ENCODE peak calls at places on chromosomes 7 and 10, in four cellular contexts. C is GM12878, I is HepG2, H is K562. A is an unnamed sample.

GRCh38 chr10:71475243-71475871 is 78.6 kb downstream of the CDH23 start:
- DNase-seq in C (no peak), I (no peak), H (peak; percentile 27), A (no peak)

GRCh38 chr7:75756340-75757297 is 15.4 kb downstream of the CCL26 start:
- DNase-seq in C (no peak), I (peak; percentile 70), H (peak; percentile 63), A (no peak)

GRCh38 chr7:137169282-137169698 is 174.2 kb downstream of the PTN start:
- DNase-seq in C (no peak), I (peak; percentile 26), H (no peak), A (peak; percentile 47)

GRCh38 chr10:102511562-102512274 is 7.9 kb downstream of the SUFU start:
- DNase-seq in C (peak; percentile 48), I (no peak), H (no peak), A (no peak)

GRCh38 chr7:30062587-30062986 is 34.4 kb downstream of the PLEKHA8 start:
- DNase-seq in C (no peak), I (peak; percentile 44), H (peak; percentile 52), A (no peak)

GRCh38 chr7:17123020-17123419 is 175.4 kb upstream of the AHR start:
- DNase-seq in C (peak; percentile 34), I (no peak), H (no peak), A (no peak)

GRCh38 chr10:87930141-87930540 is 66.7 kb downstream of the PTEN start:
- DNase-seq in C (no peak), I (no peak), H (no peak), A (no peak)

GRCh38 chr7:600149-600814 is 80.6 kb upstream of the PDGFA start:
- DNase-seq in C (no peak), I (no peak), H (no peak), A (no peak)

GRCh38 chr10:108755661-108756060 is 1167.7 kb downstream of the XPNPEP1 start:
- DNase-seq in C (no peak), I (no peak), H (no peak), A (no peak)

GRCh38 chr10:11225935-11226334 is 208.3 kb downstream of the CELF2 start:
- DNase-seq in C (no peak), I (no peak), H (peak; percentile 31), A (no peak)

GRCh38 chr7:1557006-1557405 is 1.0 kb upstream of the TMEM184A start:
- DNase-seq in C (no peak), I (no peak), H (no peak), A (no peak)

GRCh38 chr7:122219253-122219865 is 75.3 kb upstream of the AASS start:
- DNase-seq in C (no peak), I (peak; percentile 13), H (no peak), A (no peak)

GRCh38 chr7:135650831-135651573 is 11.3 kb upstream of the STMP1 start:
- DNase-seq in C (no peak), I (no peak), H (no peak), A (no peak)

GRCh38 chr7:137094-137861 is 55.1 kb upstream of the FAM20C start:
- DNase-seq in C (no peak), I (no peak), H (no peak), A (no peak)

GRCh38 chr7:84194484-84195260 is at the start of gene SEMA3A:
- DNase-seq in C (no peak), I (peak; percentile 8), H (no peak), A (no peak)

GRCh38 chr10:62662471-62662870 is 142.0 kb upstream of the ADO start:
- DNase-seq in C (no peak), I (no peak), H (no peak), A (no peak)

GRCh38 chr10:113959383-113959760 is 84.3 kb upstream of the ADRB1 start:
- DNase-seq in C (no peak), I (no peak), H (no peak), A (no peak)

GRCh38 chr10:83522881-83523386 is 616.4 kb upstream of the GHITM start:
- DNase-seq in C (no peak), I (no peak), H (no peak), A (no peak)

GRCh38 chr7:31023877-31024276 is 28.2 kb upstream of the ADCYAP1R1 start:
- DNase-seq in C (peak; percentile 11), I (no peak), H (no peak), A (no peak)

GRCh38 chr10:25017247-25017590 is 807 bp downstream of the THNSL1 start:
- DNase-seq in C (peak; percentile 20), I (no peak), H (no peak), A (no peak)

GRCh38 chr7:4325732-4326131 is 356.4 kb upstream of the FOXK1 start:
- DNase-seq in C (no peak), I (peak; percentile 29), H (no peak), A (no peak)

GRCh38 chr10:95266674-95267095 is 24.1 kb downstream of the PDLIM1 start:
- DNase-seq in C (no peak), I (peak; percentile 76), H (peak; percentile 64), A (no peak)

GRCh38 chr7:150790416-150791075 is 9.6 kb downstream of the TMEM176B start:
- DNase-seq in C (no peak), I (no peak), H (no peak), A (no peak)

GRCh38 chr10:85124592-85124991 is 796.2 kb downstream of the CCSER2 start:
- DNase-seq in C (no peak), I (no peak), H (no peak), A (no peak)

GRCh38 chr10:96448021-96448457 is 65.7 kb downstream of the TLL2 start:
- DNase-seq in C (peak; percentile 21), I (no peak), H (no peak), A (no peak)

GRCh38 chr10:52740913-52741675 is 31.5 kb downstream of the MBL2 start:
- DNase-seq in C (no peak), I (peak; percentile 66), H (peak; percentile 53), A (peak; percentile 31)

GRCh38 chr10:127968659-127969058 is 61.8 kb downstream of the PTPRE start:
- DNase-seq in C (no peak), I (no peak), H (no peak), A (no peak)

GRCh38 chr7:150948791-150949251 is 29.3 kb downstream of the KCNH2 start:
- DNase-seq in C (no peak), I (no peak), H (no peak), A (no peak)

GRCh38 chr10:132117636-132118190 is 52.0 kb downstream of the JAKMIP3 start:
- DNase-seq in C (no peak), I (no peak), H (no peak), A (no peak)

GRCh38 chr7:92400013-92400412 is 47.3 kb upstream of the GATAD1 start:
- DNase-seq in C (no peak), I (no peak), H (no peak), A (no peak)

GRCh38 chr7:25456467-25457171 is 228.3 kb upstream of the NPVF start:
- DNase-seq in C (no peak), I (no peak), H (no peak), A (no peak)

GRCh38 chr10:24451325-24451820 is 242.4 kb downstream of the KIAA1217 start:
- DNase-seq in C (no peak), I (no peak), H (no peak), A (no peak)

DNA sequence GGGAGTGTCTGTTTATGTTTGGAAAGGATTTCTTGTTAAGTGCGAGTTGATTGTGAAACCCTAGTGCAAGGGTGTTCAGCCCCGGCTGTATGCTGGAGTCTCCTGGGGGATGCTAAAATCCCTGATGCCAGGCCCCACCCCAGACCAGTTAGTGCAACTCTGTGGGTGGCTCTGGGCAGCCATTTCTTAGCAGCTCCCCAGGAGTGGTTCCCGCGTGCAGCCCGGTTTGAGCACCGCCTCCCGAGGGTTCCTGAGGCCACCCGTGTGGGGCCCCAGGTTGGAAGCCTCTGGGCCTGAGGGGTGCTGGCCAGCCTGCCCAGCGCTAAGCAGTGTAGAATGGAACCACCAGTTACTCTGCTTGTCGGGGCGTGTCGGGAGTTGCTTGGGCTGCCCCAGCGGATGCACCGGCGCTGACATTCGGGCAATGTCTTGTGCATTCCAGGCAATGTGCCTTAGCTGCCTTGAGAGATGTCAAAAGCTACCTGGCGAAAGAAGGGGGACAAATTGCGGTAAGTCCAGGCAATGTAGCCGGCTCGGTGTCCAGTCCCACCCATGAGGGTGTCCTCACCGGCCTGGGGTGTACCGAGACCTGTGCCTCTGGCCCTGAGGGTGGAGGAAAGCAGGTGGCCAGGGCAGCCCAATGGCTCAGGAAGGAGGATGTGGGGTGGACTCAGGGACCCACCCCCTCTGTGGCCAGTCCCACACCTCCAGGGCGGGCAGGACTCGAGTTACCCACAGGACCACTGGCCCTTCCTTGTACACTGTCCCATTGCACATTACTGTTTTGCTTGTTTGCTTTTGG is 13.2 kb downstream of the PFKFB3 start:
- DNase-seq in C (no peak), I (no peak), H (no peak), A (no peak)
- H3K9ac ChIP-seq in C (no peak overlapping the region), I (no peak overlapping the region), H (no peak overlapping the region), A (no peak overlapping the region)

DNA sequence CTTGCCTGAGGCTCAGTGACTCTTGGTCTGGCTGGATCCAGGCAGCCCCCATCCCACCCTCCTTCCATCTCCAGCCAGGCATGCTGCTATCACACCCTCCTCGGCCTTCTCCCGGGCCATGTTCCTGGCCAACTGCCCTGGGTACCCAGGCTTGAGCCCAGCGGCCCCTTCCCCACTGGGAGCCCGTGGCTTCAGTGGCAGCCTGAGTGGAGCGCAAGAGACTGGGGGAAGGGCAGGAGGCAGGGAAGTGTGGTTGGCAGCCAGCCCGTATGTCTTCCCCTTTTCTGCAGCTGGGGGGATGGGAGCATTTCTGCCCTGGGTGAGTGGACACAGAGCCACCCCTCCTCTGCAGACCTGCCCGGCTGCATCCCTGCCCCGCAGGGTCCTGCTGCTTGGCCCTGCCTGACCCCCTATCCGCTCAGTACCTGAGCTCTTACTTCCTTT is 148.5 kb downstream of the ARHGAP22 start:
- DNase-seq in C (no peak), I (no peak), H (peak; percentile 68), A (peak; percentile 46)
- TF ChIP-seq HDAC6 in C (no peak), I (no peak), H (no peak), A (no peak)

DNA sequence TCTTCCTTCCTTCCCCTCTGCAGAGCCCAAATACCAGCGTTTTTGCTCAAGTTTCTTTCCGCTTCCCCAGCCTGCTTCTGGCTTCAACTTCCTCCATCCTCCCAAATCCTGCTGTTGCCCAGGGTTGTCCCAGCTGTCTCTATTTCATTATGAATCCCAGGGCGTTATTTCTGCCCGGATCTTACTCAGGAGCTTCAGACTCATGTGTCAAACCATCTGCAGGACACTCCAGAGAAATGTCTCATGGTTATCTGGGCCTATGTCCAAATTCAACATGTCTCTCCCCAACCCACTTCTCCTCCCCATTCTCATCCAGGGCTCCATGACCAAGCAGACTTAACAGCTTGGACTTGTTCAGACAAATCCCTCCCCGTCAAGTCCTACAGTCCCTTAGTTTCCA is 15.6 kb downstream of the ARHGAP22 start:
- DNase-seq in C (no peak), I (no peak), H (no peak), A (no peak)
- H3K9ac ChIP-seq in C (no peak overlapping the region), I (no peak overlapping the region), H (no peak overlapping the region), A (no peak overlapping the region)

DNA sequence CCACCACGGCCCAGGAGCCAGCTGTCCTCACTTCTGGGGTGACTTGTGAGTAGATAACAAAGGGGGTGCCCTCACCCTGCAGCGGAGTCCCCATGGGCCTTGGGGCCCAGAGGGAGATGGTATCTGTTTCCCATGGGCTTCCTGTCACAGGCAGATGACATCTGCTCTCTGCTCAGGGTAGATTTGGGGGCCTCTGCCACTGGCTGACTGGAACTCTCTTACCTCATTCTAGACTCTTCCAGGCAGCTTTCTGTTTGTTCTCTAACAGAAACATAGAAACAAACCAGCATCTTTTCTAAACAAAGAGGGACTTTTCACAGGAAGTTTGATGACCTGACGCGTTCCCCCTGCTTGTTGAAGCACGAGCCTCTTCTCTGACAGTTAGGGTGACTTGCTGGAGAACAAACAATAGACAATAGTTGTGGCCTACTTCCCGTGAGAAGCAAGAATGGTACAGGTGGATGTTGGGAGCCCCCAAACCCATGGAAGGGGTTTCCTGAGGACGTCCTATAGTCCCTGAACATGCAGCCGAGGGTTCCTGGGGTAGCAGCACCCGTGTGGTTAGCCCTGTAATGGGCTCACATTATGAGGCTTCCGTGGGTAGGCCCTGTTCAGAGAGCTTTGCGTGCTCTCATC is 61.6 kb downstream of the GRK5 start:
- DNase-seq in C (peak; percentile 78), I (no peak), H (no peak), A (no peak)
- TF ChIP-seq HDAC6 in C (no peak), I (no peak), H (no peak), A (no peak)

A was measured in H1.